ENCODE peak calls at places on chromosomes 13 and 19, in five cellular contexts. F is AG10803, W is foreskin fibroblast, Z is Calu3, E is fibroblast of pulmonary artery. D is an unnamed sample.
A peak's percentile ranks its signal among the peaks of the same experiment; 100 is the strongest.

GRCh38 chr19:49957262-49957915 is 3.6 kb downstream of the SIGLEC11 start:
- DNase-seq in F (no peak), W (no peak), Z (no peak), E (no peak), D (no peak)

GRCh38 chr19:27972291-27973040 is 1240.5 kb downstream of the UQCRFS1 start:
- DNase-seq in F (peak; percentile 74), W (peak; percentile 1), Z (peak; percentile 25), E (peak; percentile 17), D (no peak)

GRCh38 chr19:4301590-4302237 is 475 bp downstream of the TMIGD2 start:
- DNase-seq in F (no peak), W (peak; percentile 32), Z (no peak), E (no peak), D (no peak)

GRCh38 chr19:12092065-12092867 is 27.7 kb downstream of the ZNF844 start:
- DNase-seq in F (peak; percentile 87), W (peak; percentile 95), Z (no peak), E (peak; percentile 88), D (peak; percentile 15)

GRCh38 chr13:26062853-26063444 is 11.1 kb upstream of the SHISA2 start:
- DNase-seq in F (peak; percentile 55), W (peak; percentile 59), Z (peak; percentile 37), E (peak; percentile 77), D (peak; percentile 25)

GRCh38 chr13:32901994-32902780 is 114.0 kb upstream of the KL start:
- DNase-seq in F (peak; percentile 62), W (peak; percentile 67), Z (no peak), E (no peak), D (no peak)

GRCh38 chr19:55146648-55147218 is 2.3 kb downstream of the TNNT1 start:
- DNase-seq in F (no peak), W (peak; percentile 16), Z (peak; percentile 68), E (no peak), D (no peak)

GRCh38 chr13:43272866-43273265 is 249.5 kb downstream of the DNAJC15 start:
- DNase-seq in F (no peak), W (no peak), Z (no peak), E (no peak), D (no peak)

GRCh38 chr13:111972261-111972780 is 94.6 kb upstream of the SOX1 start:
- DNase-seq in F (no peak), W (no peak), Z (no peak), E (no peak), D (no peak)

GRCh38 chr19:47239610-47240296 is 8.8 kb upstream of the BBC3 start:
- DNase-seq in F (peak; percentile 37), W (peak; percentile 89), Z (peak; percentile 77), E (peak; percentile 55), D (no peak)

GRCh38 chr13:93420206-93420605 is 193.6 kb downstream of the GPC6 start:
- DNase-seq in F (no peak), W (no peak), Z (no peak), E (no peak), D (no peak)

GRCh38 chr19:3151563-3152430 is 16.0 kb downstream of the GNA15 start:
- DNase-seq in F (no peak), W (no peak), Z (no peak), E (peak; percentile 39), D (no peak)

GRCh38 chr19:694481-695349 is 537 bp downstream of the PRSS57 start:
- DNase-seq in F (no peak), W (no peak), Z (no peak), E (no peak), D (no peak)

GRCh38 chr13:111216166-111216960 is 101.3 kb downstream of the ARHGEF7 start:
- DNase-seq in F (no peak), W (peak; percentile 62), Z (peak; percentile 22), E (peak; percentile 45), D (no peak)

GRCh38 chr19:8324186-8325050 is 3.1 kb downstream of the RPS28 start:
- DNase-seq in F (no peak), W (peak; percentile 42), Z (no peak), E (no peak), D (no peak)

GRCh38 chr19:4534836-4535658 is at the start of gene PLIN5:
- DNase-seq in F (no peak), W (peak; percentile 75), Z (peak; percentile 90), E (peak; percentile 68), D (peak; percentile 40)

GRCh38 chr19:39307233-39307821 is 11.1 kb downstream of the IFNL1 start:
- DNase-seq in F (no peak), W (no peak), Z (peak; percentile 53), E (no peak), D (no peak)

GRCh38 chr13:45402641-45403040 is 15.5 kb downstream of the SLC25A30 start:
- DNase-seq in F (no peak), W (no peak), Z (no peak), E (no peak), D (no peak)

GRCh38 chr13:65638572-65639168 is 1591.5 kb downstream of the PCDH9 start:
- DNase-seq in F (peak; percentile 59), W (peak; percentile 57), Z (no peak), E (peak; percentile 79), D (peak; percentile 22)

DNA sequence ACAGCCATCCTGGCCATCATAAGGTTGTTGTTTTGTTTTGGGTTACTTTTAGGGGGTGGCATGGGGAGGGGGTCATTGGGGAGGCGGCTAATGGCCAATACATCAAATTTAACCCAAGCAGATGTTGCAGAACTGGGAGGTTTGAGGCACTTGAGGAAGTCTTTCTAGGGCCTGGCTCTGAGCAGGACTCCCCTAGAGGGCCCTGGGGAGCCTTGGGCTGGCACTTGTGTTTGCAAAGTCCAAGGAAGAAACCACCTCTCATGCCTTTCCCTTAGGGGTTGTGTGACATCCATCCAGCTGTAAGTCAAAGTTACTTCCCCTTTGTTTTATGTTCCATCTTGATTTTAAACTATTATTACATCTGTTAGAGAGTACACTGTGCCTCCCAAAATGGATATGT is 160.0 kb downstream of the KATNAL1 start:
- DNase-seq in F (no peak), W (no peak), Z (no peak), E (no peak), D (no peak)
- TF ChIP-seq CTCF in F (no peak), W (no peak), Z (no peak), E (no peak), D (no peak)

GRCh38 chr13:52812941-52813340 is 35.5 kb downstream of the PCDH8 start:
- DNase-seq in F (no peak), W (no peak), Z (no peak), E (no peak), D (no peak)

GRCh38 chr13:52804202-52804641 is 44.2 kb downstream of the PCDH8 start:
- DNase-seq in F (no peak), W (no peak), Z (no peak), E (no peak), D (no peak)

GRCh38 chr13:52808842-52809219 is 39.6 kb downstream of the PCDH8 start:
- DNase-seq in F (no peak), W (no peak), Z (no peak), E (no peak), D (no peak)

GRCh38 chr13:52806029-52806428 is 42.4 kb downstream of the PCDH8 start:
- DNase-seq in F (no peak), W (no peak), Z (no peak), E (no peak), D (no peak)

DNA sequence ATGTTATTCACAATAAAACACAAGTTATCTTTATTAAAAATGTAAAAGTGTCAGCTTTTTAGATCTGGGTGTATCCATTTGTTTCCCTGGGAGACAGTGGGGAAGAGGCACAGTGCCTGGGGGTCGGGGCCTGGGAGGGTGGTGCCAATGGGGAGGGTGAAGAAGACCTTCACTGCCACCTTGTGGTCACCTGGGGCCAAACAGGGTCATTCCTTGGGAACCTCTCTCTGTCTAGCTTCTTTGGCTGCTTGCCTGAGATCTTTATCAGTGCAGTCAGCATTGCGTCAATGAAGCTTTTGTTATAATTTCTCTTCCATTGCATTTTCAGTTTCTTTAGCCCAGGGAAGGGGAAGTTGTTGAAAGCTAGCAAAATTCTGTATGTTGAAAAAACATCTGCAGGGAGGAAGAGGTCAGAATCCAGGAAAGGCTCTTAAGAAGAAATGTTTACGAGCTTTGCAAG is 39.1 kb downstream of the PCDH8 start:
- DNase-seq in F (peak; percentile 20), W (peak; percentile 8), Z (peak; percentile 85), E (peak; percentile 54), D (peak; percentile 12)
- TF ChIP-seq CTCF in F (no peak), W (no peak), Z (peak; percentile 90), E (peak; percentile 22), D (peak; percentile 42)

GRCh38 chr19:30229524-30230174 is 142.5 kb upstream of the ZNF536 start:
- DNase-seq in F (no peak), W (peak; percentile 63), Z (no peak), E (no peak), D (no peak)
- TF ChIP-seq CTCF in F (no peak), W (no peak), Z (no peak), E (no peak), D (no peak)

GRCh38 chr19:13151605-13152355 is 1.6 kb downstream of the IER2 start:
- DNase-seq in F (peak; percentile 97), W (peak; percentile 99), Z (peak; percentile 93), E (peak; percentile 98), D (no peak)
- TF ChIP-seq CTCF in F (peak; percentile 43), W (no peak), Z (no peak), E (peak; percentile 12), D (no peak)

GRCh38 chr19:18895038-18895827 is 725 bp downstream of the CERS1 start:
- DNase-seq in F (peak; percentile 13), W (peak; percentile 63), Z (peak; percentile 72), E (peak; percentile 34), D (no peak)
- TF ChIP-seq CTCF in F (peak; percentile 21), W (peak; percentile 26), Z (peak; percentile 42), E (peak; percentile 25), D (peak; percentile 35)

GRCh38 chr13:73767747-73768315 is 366.4 kb downstream of the KLF12 start:
- DNase-seq in F (no peak), W (no peak), Z (peak; percentile 5), E (no peak), D (no peak)
- TF ChIP-seq CTCF in F (peak; percentile 32), W (peak; percentile 25), Z (no peak), E (peak; percentile 47), D (peak; percentile 52)

GRCh38 chr13:21822029-21822428 is 151.2 kb downstream of the FGF9 start:
- DNase-seq in F (no peak), W (no peak), Z (no peak), E (no peak), D (no peak)

GRCh38 chr13:21813110-21813509 is 142.2 kb downstream of the FGF9 start:
- DNase-seq in F (no peak), W (no peak), Z (no peak), E (no peak), D (no peak)

GRCh38 chr13:21813844-21814243 is 143.0 kb downstream of the FGF9 start:
- DNase-seq in F (no peak), W (no peak), Z (no peak), E (no peak), D (no peak)

GRCh38 chr13:21823416-21823815 is 152.5 kb downstream of the FGF9 start:
- DNase-seq in F (no peak), W (no peak), Z (no peak), E (no peak), D (no peak)

DNA sequence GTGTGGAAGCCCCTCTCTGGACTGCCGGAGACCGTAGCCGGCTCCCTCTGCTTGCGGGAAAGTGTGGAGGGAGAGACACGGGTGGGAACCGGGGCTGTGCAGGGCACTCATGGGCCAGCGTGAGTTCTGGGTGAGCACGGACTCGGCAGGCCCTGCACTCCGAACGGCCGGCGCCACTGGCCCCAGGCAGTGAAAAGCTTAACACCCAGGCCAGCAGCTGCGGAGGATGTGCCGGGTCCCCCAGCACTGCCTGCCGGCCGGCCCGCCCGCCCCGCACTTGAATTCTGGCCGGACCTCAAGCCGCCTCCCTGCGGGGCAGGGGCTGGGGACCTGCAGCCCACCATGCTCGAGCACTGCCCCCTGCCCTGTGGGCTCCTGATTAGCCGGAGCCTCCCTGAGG is 147.0 kb downstream of the FGF9 start:
- DNase-seq in F (no peak), W (no peak), Z (no peak), E (no peak), D (no peak)
- TF ChIP-seq CTCF in F (no peak), W (no peak), Z (no peak), E (no peak), D (no peak)